ENCODE peak calls at places on chromosomes 6 and 20, in ten cellular contexts. One of them, this sample, is unnamed.

GRCh38 chr6:43095939-43096338 is 19.8 kb downstream of the PTK7 start:
- DNase-seq in A549: no peak
- DNase-seq in heart left ventricle: no peak
- DNase-seq in uterus: no peak
- DNase-seq in tibial artery: no peak
- DNase-seq in ovary: no peak
- DNase-seq in dorsolateral prefrontal cortex: no peak
- DNase-seq in mammary epithelial cell: no peak
- DNase-seq in adrenal gland: no peak
- DNase-seq in Peyer's patch: no peak
- DNase-seq in this sample: no peak

GRCh38 chr6:84763397-84764331 is 734 bp downstream of the TBX18 start:
- DNase-seq in mammary epithelial cell: peak; percentile 86
- DNase-seq in Peyer's patch: no peak
- DNase-seq in dorsolateral prefrontal cortex: no peak
- DNase-seq in heart left ventricle: no peak
- DNase-seq in tibial artery: peak; percentile 93
- DNase-seq in adrenal gland: peak; percentile 48
- DNase-seq in ovary: peak; percentile 65
- DNase-seq in uterus: peak; percentile 39
- DNase-seq in A549: peak; percentile 90
- DNase-seq in this sample: peak; percentile 94

GRCh38 chr6:134880487-134881190 is 69.3 kb downstream of the ALDH8A1 start:
- DNase-seq in Peyer's patch: no peak
- DNase-seq in A549: no peak
- DNase-seq in heart left ventricle: no peak
- DNase-seq in adrenal gland: peak; percentile 35
- DNase-seq in ovary: no peak
- DNase-seq in dorsolateral prefrontal cortex: no peak
- DNase-seq in uterus: no peak
- DNase-seq in tibial artery: no peak
- DNase-seq in mammary epithelial cell: no peak
- DNase-seq in this sample: no peak

GRCh38 chr6:28943557-28944411 is 20.0 kb upstream of the TRIM27 start:
- DNase-seq in dorsolateral prefrontal cortex: peak; percentile 86
- DNase-seq in A549: peak; percentile 87
- DNase-seq in ovary: peak; percentile 64
- DNase-seq in adrenal gland: peak; percentile 63
- DNase-seq in heart left ventricle: peak; percentile 66
- DNase-seq in mammary epithelial cell: peak; percentile 66
- DNase-seq in uterus: peak; percentile 69
- DNase-seq in Peyer's patch: peak; percentile 62
- DNase-seq in tibial artery: peak; percentile 87
- DNase-seq in this sample: peak; percentile 77

GRCh38 chr20:58075565-58075964 is 152.9 kb downstream of the ANKRD60 start:
- DNase-seq in tibial artery: peak; percentile 24
- DNase-seq in uterus: no peak
- DNase-seq in ovary: no peak
- DNase-seq in A549: no peak
- DNase-seq in adrenal gland: no peak
- DNase-seq in heart left ventricle: no peak
- DNase-seq in Peyer's patch: no peak
- DNase-seq in mammary epithelial cell: no peak
- DNase-seq in dorsolateral prefrontal cortex: no peak
- DNase-seq in this sample: peak; percentile 40

GRCh38 chr6:66605011-66605410 is 898.0 kb upstream of the EYS start:
- DNase-seq in mammary epithelial cell: no peak
- DNase-seq in A549: no peak
- DNase-seq in heart left ventricle: no peak
- DNase-seq in Peyer's patch: no peak
- DNase-seq in uterus: no peak
- DNase-seq in tibial artery: no peak
- DNase-seq in adrenal gland: no peak
- DNase-seq in dorsolateral prefrontal cortex: no peak
- DNase-seq in ovary: no peak
- DNase-seq in this sample: no peak

GRCh38 chr6:20584100-20584731 is 50.0 kb downstream of the CDKAL1 start:
- DNase-seq in uterus: no peak
- DNase-seq in tibial artery: no peak
- DNase-seq in ovary: no peak
- DNase-seq in Peyer's patch: no peak
- DNase-seq in heart left ventricle: no peak
- DNase-seq in mammary epithelial cell: no peak
- DNase-seq in dorsolateral prefrontal cortex: no peak
- DNase-seq in A549: no peak
- DNase-seq in adrenal gland: no peak
- DNase-seq in this sample: no peak

GRCh38 chr6:148907573-148907972 is 160.7 kb downstream of the UST start:
- DNase-seq in heart left ventricle: no peak
- DNase-seq in dorsolateral prefrontal cortex: no peak
- DNase-seq in tibial artery: no peak
- DNase-seq in mammary epithelial cell: no peak
- DNase-seq in ovary: no peak
- DNase-seq in adrenal gland: no peak
- DNase-seq in A549: no peak
- DNase-seq in Peyer's patch: no peak
- DNase-seq in uterus: no peak
- DNase-seq in this sample: no peak

GRCh38 chr6:108677357-108677756 is 116.6 kb downstream of the FOXO3 start:
- DNase-seq in A549: no peak
- DNase-seq in adrenal gland: no peak
- DNase-seq in heart left ventricle: no peak
- DNase-seq in mammary epithelial cell: no peak
- DNase-seq in Peyer's patch: no peak
- DNase-seq in ovary: no peak
- DNase-seq in tibial artery: no peak
- DNase-seq in dorsolateral prefrontal cortex: no peak
- DNase-seq in uterus: no peak
- DNase-seq in this sample: no peak

GRCh38 chr6:108673153-108673552 is 112.4 kb downstream of the FOXO3 start:
- DNase-seq in A549: no peak
- DNase-seq in dorsolateral prefrontal cortex: no peak
- DNase-seq in heart left ventricle: no peak
- DNase-seq in mammary epithelial cell: no peak
- DNase-seq in tibial artery: no peak
- DNase-seq in Peyer's patch: no peak
- DNase-seq in uterus: no peak
- DNase-seq in adrenal gland: no peak
- DNase-seq in ovary: no peak
- DNase-seq in this sample: no peak

GRCh38 chr6:108676555-108676954 is 115.8 kb downstream of the FOXO3 start:
- DNase-seq in dorsolateral prefrontal cortex: no peak
- DNase-seq in ovary: no peak
- DNase-seq in heart left ventricle: no peak
- DNase-seq in A549: no peak
- DNase-seq in adrenal gland: no peak
- DNase-seq in mammary epithelial cell: no peak
- DNase-seq in Peyer's patch: no peak
- DNase-seq in uterus: no peak
- DNase-seq in tibial artery: no peak
- DNase-seq in this sample: no peak

GRCh38 chr6:108673602-108674001 is 112.9 kb downstream of the FOXO3 start:
- DNase-seq in Peyer's patch: no peak
- DNase-seq in A549: peak; percentile 27
- DNase-seq in uterus: no peak
- DNase-seq in tibial artery: no peak
- DNase-seq in ovary: no peak
- DNase-seq in mammary epithelial cell: peak; percentile 83
- DNase-seq in adrenal gland: no peak
- DNase-seq in dorsolateral prefrontal cortex: no peak
- DNase-seq in heart left ventricle: no peak
- DNase-seq in this sample: no peak

DNA sequence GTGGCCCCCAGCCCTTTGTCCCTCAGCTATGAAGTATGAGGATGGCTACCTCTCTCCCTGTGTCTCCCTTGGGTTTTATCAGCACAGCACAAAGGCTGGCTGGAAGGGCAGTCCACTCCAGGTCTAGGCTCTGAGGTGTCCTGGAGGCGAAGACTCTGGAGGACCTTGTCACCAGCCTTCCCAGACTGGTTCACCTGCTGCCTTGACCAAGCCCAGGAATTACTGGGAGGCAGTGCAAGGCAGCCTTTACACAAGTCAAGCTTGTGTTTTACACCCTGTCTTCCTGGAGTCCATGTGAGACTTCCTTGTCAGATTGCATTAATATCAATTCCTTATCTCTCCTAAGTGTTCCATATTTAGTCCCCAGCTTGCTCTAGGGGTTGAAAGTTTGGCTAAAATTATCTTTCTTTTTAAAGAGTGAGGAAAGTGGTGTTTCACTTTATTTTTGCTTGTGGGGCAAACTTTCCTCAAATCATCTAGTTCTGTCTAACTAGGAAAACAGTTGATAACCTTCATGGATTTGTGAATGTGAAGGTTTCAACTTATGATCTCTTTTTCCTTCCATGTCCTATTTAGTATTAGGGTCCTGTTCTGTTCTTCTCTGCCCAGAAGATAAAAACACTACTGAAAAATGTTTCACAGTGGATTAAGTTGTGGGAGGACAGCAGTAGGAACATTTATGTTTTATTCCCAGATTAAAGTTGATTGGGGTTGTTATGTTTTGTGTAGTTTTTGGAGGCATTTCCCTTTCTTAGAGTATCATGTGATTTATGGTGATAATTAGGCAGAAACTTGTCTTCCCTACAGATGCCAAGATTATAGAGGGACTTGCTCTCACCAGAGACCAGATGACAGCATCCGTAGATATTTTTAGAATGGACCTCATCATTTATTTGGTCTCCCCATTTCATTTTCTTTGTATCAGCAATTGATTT is 114.8 kb downstream of the FOXO3 start:
- DNase-seq in A549: no peak
- DNase-seq in heart left ventricle: no peak
- DNase-seq in dorsolateral prefrontal cortex: no peak
- DNase-seq in uterus: no peak
- DNase-seq in tibial artery: no peak
- DNase-seq in Peyer's patch: no peak
- DNase-seq in mammary epithelial cell: no peak
- DNase-seq in adrenal gland: no peak
- DNase-seq in ovary: no peak
- DNase-seq in this sample: no peak
- H3K4me3 ChIP-seq in A549: no peak overlapping the region
- H3K4me3 ChIP-seq in heart left ventricle: no peak overlapping the region
- H3K4me3 ChIP-seq in dorsolateral prefrontal cortex: no peak overlapping the region
- H3K4me3 ChIP-seq in uterus: no peak overlapping the region
- H3K4me3 ChIP-seq in tibial artery: no peak overlapping the region
- H3K4me3 ChIP-seq in Peyer's patch: no peak overlapping the region
- H3K4me3 ChIP-seq in mammary epithelial cell: no peak overlapping the region
- H3K4me3 ChIP-seq in adrenal gland: no peak overlapping the region
- H3K4me3 ChIP-seq in ovary: no peak overlapping the region
- H3K4me3 ChIP-seq in this sample: peak overlapping the region; percentile 27

DNA sequence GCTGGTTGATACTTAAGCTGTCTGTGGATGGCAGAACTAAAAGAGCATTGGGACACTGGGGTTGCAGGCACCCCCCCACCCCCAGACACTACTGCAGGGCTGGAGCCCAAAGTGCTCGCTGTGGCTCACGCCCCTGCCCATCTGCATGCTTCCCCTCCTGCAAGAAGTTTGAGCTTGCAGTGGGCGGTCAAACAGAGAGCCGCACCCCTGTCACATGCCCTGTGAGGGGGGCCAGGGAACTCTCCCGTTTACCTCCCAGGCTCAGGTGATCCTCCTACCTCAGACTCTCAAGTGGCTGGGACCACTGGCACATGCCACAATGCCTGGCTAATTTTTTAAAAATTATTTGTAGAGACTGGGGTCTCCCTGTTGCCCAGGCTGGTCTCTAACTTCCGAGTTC is 63.3 kb downstream of the RIOK1 start:
- DNase-seq in heart left ventricle: no peak
- DNase-seq in mammary epithelial cell: no peak
- DNase-seq in ovary: no peak
- DNase-seq in Peyer's patch: no peak
- DNase-seq in adrenal gland: no peak
- DNase-seq in tibial artery: no peak
- DNase-seq in A549: no peak
- DNase-seq in uterus: no peak
- DNase-seq in dorsolateral prefrontal cortex: no peak
- DNase-seq in this sample: no peak
- TF ChIP-seq CTCF in heart left ventricle: no peak
- TF ChIP-seq CTCF in mammary epithelial cell: no peak
- TF ChIP-seq CTCF in ovary: no peak
- TF ChIP-seq CTCF in Peyer's patch: no peak
- TF ChIP-seq CTCF in adrenal gland: no peak
- TF ChIP-seq CTCF in tibial artery: no peak
- TF ChIP-seq CTCF in A549: no peak
- TF ChIP-seq CTCF in uterus: no peak
- TF ChIP-seq CTCF in dorsolateral prefrontal cortex: no peak
- TF ChIP-seq CTCF in this sample: no peak

DNA sequence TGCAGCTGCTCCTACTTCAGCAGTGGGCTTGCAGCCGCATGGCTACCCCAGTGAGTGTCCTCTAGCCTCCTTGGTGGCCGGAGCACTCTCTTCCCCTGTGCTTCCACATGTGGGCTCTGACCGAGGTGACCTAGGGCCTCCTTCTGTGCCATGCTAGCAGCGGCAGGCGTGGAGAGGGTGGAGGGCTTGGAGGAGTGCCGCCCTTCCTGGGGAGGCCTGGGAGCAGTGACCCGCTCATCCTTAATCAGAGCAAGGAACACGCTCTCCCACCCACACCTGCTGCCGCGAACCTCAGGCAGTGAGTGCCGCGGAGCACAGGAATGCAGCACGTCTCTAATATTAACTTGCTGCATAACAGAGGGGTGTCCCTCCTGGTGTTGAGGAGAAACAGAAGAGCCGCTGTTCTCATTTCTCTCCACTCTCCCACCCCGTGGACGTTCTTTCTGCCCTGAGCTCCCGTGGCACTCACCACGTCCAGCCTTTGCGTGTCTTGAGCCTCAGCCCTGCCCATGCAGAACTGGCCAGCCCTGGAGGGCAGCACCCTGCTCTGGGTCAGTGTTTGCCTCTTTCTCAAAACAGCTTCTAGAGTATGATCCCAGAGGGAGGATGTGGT is 31.9 kb downstream of the DUSP22 start:
- DNase-seq in Peyer's patch: peak; percentile 51
- DNase-seq in mammary epithelial cell: no peak
- DNase-seq in tibial artery: peak; percentile 67
- DNase-seq in heart left ventricle: no peak
- DNase-seq in dorsolateral prefrontal cortex: peak; percentile 30
- DNase-seq in uterus: no peak
- DNase-seq in A549: no peak
- DNase-seq in adrenal gland: no peak
- DNase-seq in ovary: no peak
- DNase-seq in this sample: peak; percentile 72
- H3K27ac ChIP-seq in Peyer's patch: no peak overlapping the region
- H3K27ac ChIP-seq in mammary epithelial cell: no peak overlapping the region
- H3K27ac ChIP-seq in tibial artery: no peak overlapping the region
- H3K27ac ChIP-seq in heart left ventricle: no peak overlapping the region
- H3K27ac ChIP-seq in dorsolateral prefrontal cortex: no peak overlapping the region
- H3K27ac ChIP-seq in uterus: no peak overlapping the region
- H3K27ac ChIP-seq in A549: no peak overlapping the region
- H3K27ac ChIP-seq in adrenal gland: no peak overlapping the region
- H3K27ac ChIP-seq in ovary: no peak overlapping the region
- H3K27ac ChIP-seq in this sample: no peak overlapping the region

DNA sequence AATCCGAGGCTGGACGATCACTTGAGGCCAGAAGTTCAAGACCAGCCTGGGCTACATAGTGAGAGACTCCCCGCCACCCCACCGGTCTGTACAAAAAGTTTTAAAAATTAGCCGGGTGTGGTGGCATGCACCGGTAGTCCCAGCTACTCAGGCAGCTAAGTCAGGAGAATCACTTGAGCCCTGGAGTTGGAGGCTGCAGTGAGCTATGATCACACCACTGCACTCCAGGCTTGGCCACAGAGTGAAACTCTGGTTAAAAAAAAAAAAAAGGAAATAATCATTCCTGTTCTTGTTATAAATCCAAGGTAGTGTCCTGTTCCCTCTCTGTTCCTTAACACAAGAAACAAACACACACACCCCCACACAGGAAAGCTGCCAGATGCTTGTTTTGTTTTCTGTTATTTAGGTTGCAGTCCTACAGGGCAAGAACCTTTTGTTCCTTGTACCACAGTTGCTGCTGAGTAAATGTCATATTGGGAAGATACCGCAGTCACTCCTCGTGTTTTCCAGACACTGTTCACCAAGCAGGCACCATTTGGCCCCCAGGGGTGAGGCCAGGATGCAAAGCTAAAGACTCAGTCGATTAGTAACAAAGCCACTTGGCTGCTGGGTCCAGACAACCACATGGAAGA is 28.9 kb downstream of the ASIP start:
- DNase-seq in uterus: peak; percentile 22
- DNase-seq in heart left ventricle: no peak
- DNase-seq in mammary epithelial cell: no peak
- DNase-seq in tibial artery: no peak
- DNase-seq in A549: no peak
- DNase-seq in Peyer's patch: no peak
- DNase-seq in ovary: peak; percentile 91
- DNase-seq in adrenal gland: peak; percentile 28
- DNase-seq in dorsolateral prefrontal cortex: no peak
- DNase-seq in this sample: no peak
- H3K4me3 ChIP-seq in uterus: no peak overlapping the region
- H3K4me3 ChIP-seq in heart left ventricle: no peak overlapping the region
- H3K4me3 ChIP-seq in mammary epithelial cell: no peak overlapping the region
- H3K4me3 ChIP-seq in tibial artery: no peak overlapping the region
- H3K4me3 ChIP-seq in A549: no peak overlapping the region
- H3K4me3 ChIP-seq in Peyer's patch: no peak overlapping the region
- H3K4me3 ChIP-seq in ovary: no peak overlapping the region
- H3K4me3 ChIP-seq in adrenal gland: no peak overlapping the region
- H3K4me3 ChIP-seq in dorsolateral prefrontal cortex: no peak overlapping the region
- H3K4me3 ChIP-seq in this sample: no peak overlapping the region